ENCODE peak calls at places on chromosomes 7 and 10, in eight cellular contexts. One of them, this sample, is unnamed.

GRCh38 chr10:101139421-101139911 is 8.4 kb downstream of the TLX1 start:
- DNase-seq in spleen: no peak
- DNase-seq in transverse colon: no peak
- DNase-seq in prostate gland: no peak
- DNase-seq in SK-N-SH: peak; percentile 70
- DNase-seq in K562: no peak
- DNase-seq in HCT116: no peak
- DNase-seq in GM12891: no peak
- DNase-seq in this sample: no peak

GRCh38 chr7:25847331-25848070 is 304.5 kb upstream of the NFE2L3 start:
- DNase-seq in spleen: no peak
- DNase-seq in transverse colon: no peak
- DNase-seq in prostate gland: no peak
- DNase-seq in SK-N-SH: no peak
- DNase-seq in K562: no peak
- DNase-seq in HCT116: no peak
- DNase-seq in GM12891: no peak
- DNase-seq in this sample: no peak

GRCh38 chr10:65614956-65615565 is 1310.8 kb upstream of the LRRTM3 start:
- DNase-seq in spleen: no peak
- DNase-seq in transverse colon: no peak
- DNase-seq in prostate gland: no peak
- DNase-seq in SK-N-SH: no peak
- DNase-seq in K562: no peak
- DNase-seq in HCT116: no peak
- DNase-seq in GM12891: no peak
- DNase-seq in this sample: no peak

GRCh38 chr7:137694405-137694804 is 152.4 kb downstream of the DGKI start:
- DNase-seq in spleen: no peak
- DNase-seq in transverse colon: no peak
- DNase-seq in prostate gland: no peak
- DNase-seq in SK-N-SH: no peak
- DNase-seq in K562: no peak
- DNase-seq in HCT116: no peak
- DNase-seq in GM12891: no peak
- DNase-seq in this sample: no peak

GRCh38 chr7:102004831-102005230 is 187.4 kb downstream of the CUX1 start:
- DNase-seq in spleen: no peak
- DNase-seq in transverse colon: no peak
- DNase-seq in prostate gland: no peak
- DNase-seq in SK-N-SH: no peak
- DNase-seq in K562: no peak
- DNase-seq in HCT116: no peak
- DNase-seq in GM12891: no peak
- DNase-seq in this sample: no peak

GRCh38 chr7:81462672-81463071 is 307.2 kb downstream of the HGF start:
- DNase-seq in spleen: no peak
- DNase-seq in transverse colon: no peak
- DNase-seq in prostate gland: no peak
- DNase-seq in SK-N-SH: no peak
- DNase-seq in K562: no peak
- DNase-seq in HCT116: no peak
- DNase-seq in GM12891: no peak
- DNase-seq in this sample: no peak

GRCh38 chr7:47291461-47292051 is 290.4 kb downstream of the TNS3 start:
- DNase-seq in spleen: no peak
- DNase-seq in transverse colon: no peak
- DNase-seq in prostate gland: no peak
- DNase-seq in SK-N-SH: no peak
- DNase-seq in K562: no peak
- DNase-seq in HCT116: peak; percentile 35
- DNase-seq in GM12891: peak; percentile 32
- DNase-seq in this sample: no peak

GRCh38 chr10:126955934-126956711 is 50.9 kb downstream of the DOCK1 start:
- DNase-seq in spleen: no peak
- DNase-seq in transverse colon: no peak
- DNase-seq in prostate gland: no peak
- DNase-seq in SK-N-SH: no peak
- DNase-seq in K562: no peak
- DNase-seq in HCT116: no peak
- DNase-seq in GM12891: no peak
- DNase-seq in this sample: no peak

GRCh38 chr7:2199528-2199927 is 33.2 kb downstream of the MAD1L1 start:
- DNase-seq in spleen: no peak
- DNase-seq in transverse colon: no peak
- DNase-seq in prostate gland: no peak
- DNase-seq in SK-N-SH: peak; percentile 21
- DNase-seq in K562: no peak
- DNase-seq in HCT116: no peak
- DNase-seq in GM12891: no peak
- DNase-seq in this sample: peak; percentile 79

GRCh38 chr7:99997545-99998137 is 17.8 kb upstream of the ZKSCAN1 start:
- DNase-seq in spleen: peak; percentile 93
- DNase-seq in transverse colon: peak; percentile 77
- DNase-seq in prostate gland: peak; percentile 35
- DNase-seq in SK-N-SH: peak; percentile 82
- DNase-seq in K562: no peak
- DNase-seq in HCT116: no peak
- DNase-seq in GM12891: peak; percentile 63
- DNase-seq in this sample: peak; percentile 66

GRCh38 chr7:157143788-157144187 is 5.1 kb downstream of the UBE3C start:
- DNase-seq in spleen: no peak
- DNase-seq in transverse colon: no peak
- DNase-seq in prostate gland: no peak
- DNase-seq in SK-N-SH: no peak
- DNase-seq in K562: no peak
- DNase-seq in HCT116: no peak
- DNase-seq in GM12891: no peak
- DNase-seq in this sample: no peak

GRCh38 chr7:148681821-148682220 is 16.9 kb upstream of the CUL1 start:
- DNase-seq in spleen: no peak
- DNase-seq in transverse colon: no peak
- DNase-seq in prostate gland: no peak
- DNase-seq in SK-N-SH: no peak
- DNase-seq in K562: no peak
- DNase-seq in HCT116: no peak
- DNase-seq in GM12891: no peak
- DNase-seq in this sample: no peak

GRCh38 chr7:71408276-71408675 is 276.3 kb downstream of the GALNT17 start:
- DNase-seq in spleen: no peak
- DNase-seq in transverse colon: no peak
- DNase-seq in prostate gland: no peak
- DNase-seq in SK-N-SH: no peak
- DNase-seq in K562: no peak
- DNase-seq in HCT116: no peak
- DNase-seq in GM12891: no peak
- DNase-seq in this sample: no peak

GRCh38 chr10:97714401-97715258 is 1.1 kb downstream of the MARVELD1 start:
- DNase-seq in spleen: peak; percentile 90
- DNase-seq in transverse colon: peak; percentile 72
- DNase-seq in prostate gland: peak; percentile 85
- DNase-seq in SK-N-SH: peak; percentile 80
- DNase-seq in K562: peak; percentile 33
- DNase-seq in HCT116: no peak
- DNase-seq in GM12891: peak; percentile 58
- DNase-seq in this sample: peak; percentile 91
- TF ChIP-seq POLR2AphosphoS5 in spleen: peak; percentile 70
- TF ChIP-seq POLR2AphosphoS5 in transverse colon: peak; percentile 76
- TF ChIP-seq POLR2AphosphoS5 in prostate gland: peak; percentile 84
- TF ChIP-seq POLR2AphosphoS5 in SK-N-SH: peak; percentile 55
- TF ChIP-seq POLR2AphosphoS5 in K562: no peak
- TF ChIP-seq POLR2AphosphoS5 in HCT116: peak; percentile 67
- TF ChIP-seq POLR2AphosphoS5 in GM12891: no peak
- TF ChIP-seq POLR2AphosphoS5 in this sample: peak; percentile 39

DNA sequence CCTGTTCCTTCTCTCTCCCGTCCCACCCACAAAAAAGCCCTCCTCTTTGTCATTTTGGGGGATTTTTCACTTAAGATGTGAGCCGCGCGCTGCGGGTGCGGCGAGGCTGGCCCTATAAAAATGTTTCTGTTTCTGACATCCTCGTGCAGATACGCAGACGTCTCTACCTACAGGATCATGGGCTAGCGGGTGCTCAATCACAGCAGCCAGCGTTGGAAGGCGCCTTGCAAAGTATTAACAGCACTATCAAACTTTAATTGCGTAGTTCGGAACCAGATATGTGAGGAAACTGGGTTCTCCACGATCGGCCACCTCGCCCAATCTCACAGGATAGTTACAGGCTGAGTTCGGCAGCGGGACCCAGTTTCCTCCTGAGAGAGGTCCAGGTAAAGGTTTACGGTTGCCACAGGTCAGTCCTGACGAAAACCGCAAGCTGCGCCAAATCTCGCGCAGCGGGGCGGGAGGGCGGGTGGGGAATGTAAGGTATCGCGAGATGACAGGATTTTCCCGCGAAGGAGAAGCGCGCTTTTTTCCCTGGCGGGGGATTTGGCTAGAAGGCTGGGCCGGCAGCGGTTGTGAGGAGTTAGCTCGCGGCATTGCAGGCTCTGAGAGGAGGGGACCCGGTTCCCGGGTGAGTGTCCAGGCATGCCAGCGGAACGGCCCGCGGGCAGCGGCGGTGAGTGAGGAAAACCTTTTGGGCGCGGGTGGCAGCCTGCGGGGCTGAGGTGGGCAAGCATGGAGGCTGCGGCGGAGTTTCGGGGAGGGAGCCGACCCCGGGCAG is at the start of gene HELLS:
- DNase-seq in spleen: peak; percentile 87
- DNase-seq in transverse colon: peak; percentile 84
- DNase-seq in prostate gland: peak; percentile 73
- DNase-seq in SK-N-SH: peak; percentile 91
- DNase-seq in K562: peak; percentile 84
- DNase-seq in HCT116: peak; percentile 78
- DNase-seq in GM12891: peak; percentile 69
- DNase-seq in this sample: peak; percentile 91
- TF ChIP-seq POLR2AphosphoS5 in spleen: peak; percentile 61
- TF ChIP-seq POLR2AphosphoS5 in transverse colon: no peak
- TF ChIP-seq POLR2AphosphoS5 in prostate gland: no peak
- TF ChIP-seq POLR2AphosphoS5 in SK-N-SH: peak; percentile 58
- TF ChIP-seq POLR2AphosphoS5 in K562: peak; percentile 82
- TF ChIP-seq POLR2AphosphoS5 in HCT116: peak; percentile 83
- TF ChIP-seq POLR2AphosphoS5 in GM12891: peak; percentile 81
- TF ChIP-seq POLR2AphosphoS5 in this sample: no peak

GRCh38 chr7:16396766-16397496 is 24.4 kb downstream of the CRPPA start:
- DNase-seq in spleen: no peak
- DNase-seq in transverse colon: no peak
- DNase-seq in prostate gland: no peak
- DNase-seq in SK-N-SH: no peak
- DNase-seq in K562: no peak
- DNase-seq in HCT116: no peak
- DNase-seq in GM12891: no peak
- DNase-seq in this sample: no peak

GRCh38 chr7:16397497-16398210 is 23.7 kb downstream of the CRPPA start:
- DNase-seq in spleen: no peak
- DNase-seq in transverse colon: no peak
- DNase-seq in prostate gland: no peak
- DNase-seq in SK-N-SH: no peak
- DNase-seq in K562: no peak
- DNase-seq in HCT116: no peak
- DNase-seq in GM12891: no peak
- DNase-seq in this sample: no peak

GRCh38 chr7:16399916-16400895 is 21.1 kb downstream of the CRPPA start:
- DNase-seq in spleen: no peak
- DNase-seq in transverse colon: no peak
- DNase-seq in prostate gland: no peak
- DNase-seq in SK-N-SH: no peak
- DNase-seq in K562: no peak
- DNase-seq in HCT116: no peak
- DNase-seq in GM12891: no peak
- DNase-seq in this sample: no peak

GRCh38 chr7:16399265-16399801 is 22.0 kb downstream of the CRPPA start:
- DNase-seq in spleen: no peak
- DNase-seq in transverse colon: no peak
- DNase-seq in prostate gland: no peak
- DNase-seq in SK-N-SH: no peak
- DNase-seq in K562: no peak
- DNase-seq in HCT116: no peak
- DNase-seq in GM12891: no peak
- DNase-seq in this sample: no peak

GRCh38 chr7:16398211-16399017 is 22.9 kb downstream of the CRPPA start:
- DNase-seq in spleen: no peak
- DNase-seq in transverse colon: no peak
- DNase-seq in prostate gland: no peak
- DNase-seq in SK-N-SH: no peak
- DNase-seq in K562: no peak
- DNase-seq in HCT116: no peak
- DNase-seq in GM12891: no peak
- DNase-seq in this sample: no peak
- TF ChIP-seq POLR2AphosphoS5 in spleen: no peak
- TF ChIP-seq POLR2AphosphoS5 in transverse colon: peak; percentile 95
- TF ChIP-seq POLR2AphosphoS5 in prostate gland: no peak
- TF ChIP-seq POLR2AphosphoS5 in SK-N-SH: no peak
- TF ChIP-seq POLR2AphosphoS5 in K562: no peak
- TF ChIP-seq POLR2AphosphoS5 in HCT116: no peak
- TF ChIP-seq POLR2AphosphoS5 in GM12891: no peak
- TF ChIP-seq POLR2AphosphoS5 in this sample: no peak

GRCh38 chr10:11294831-11295230 is 277.2 kb downstream of the CELF2 start:
- DNase-seq in spleen: no peak
- DNase-seq in transverse colon: no peak
- DNase-seq in prostate gland: no peak
- DNase-seq in SK-N-SH: no peak
- DNase-seq in K562: no peak
- DNase-seq in HCT116: no peak
- DNase-seq in GM12891: no peak
- DNase-seq in this sample: no peak

GRCh38 chr10:11293332-11293731 is 275.7 kb downstream of the CELF2 start:
- DNase-seq in spleen: no peak
- DNase-seq in transverse colon: no peak
- DNase-seq in prostate gland: no peak
- DNase-seq in SK-N-SH: no peak
- DNase-seq in K562: no peak
- DNase-seq in HCT116: no peak
- DNase-seq in GM12891: no peak
- DNase-seq in this sample: no peak

GRCh38 chr10:11297136-11297535 is 279.5 kb downstream of the CELF2 start:
- DNase-seq in spleen: no peak
- DNase-seq in transverse colon: no peak
- DNase-seq in prostate gland: no peak
- DNase-seq in SK-N-SH: no peak
- DNase-seq in K562: no peak
- DNase-seq in HCT116: no peak
- DNase-seq in GM12891: no peak
- DNase-seq in this sample: no peak

GRCh38 chr10:11298116-11298515 is 280.4 kb downstream of the CELF2 start:
- DNase-seq in spleen: no peak
- DNase-seq in transverse colon: no peak
- DNase-seq in prostate gland: no peak
- DNase-seq in SK-N-SH: no peak
- DNase-seq in K562: no peak
- DNase-seq in HCT116: no peak
- DNase-seq in GM12891: no peak
- DNase-seq in this sample: no peak

DNA sequence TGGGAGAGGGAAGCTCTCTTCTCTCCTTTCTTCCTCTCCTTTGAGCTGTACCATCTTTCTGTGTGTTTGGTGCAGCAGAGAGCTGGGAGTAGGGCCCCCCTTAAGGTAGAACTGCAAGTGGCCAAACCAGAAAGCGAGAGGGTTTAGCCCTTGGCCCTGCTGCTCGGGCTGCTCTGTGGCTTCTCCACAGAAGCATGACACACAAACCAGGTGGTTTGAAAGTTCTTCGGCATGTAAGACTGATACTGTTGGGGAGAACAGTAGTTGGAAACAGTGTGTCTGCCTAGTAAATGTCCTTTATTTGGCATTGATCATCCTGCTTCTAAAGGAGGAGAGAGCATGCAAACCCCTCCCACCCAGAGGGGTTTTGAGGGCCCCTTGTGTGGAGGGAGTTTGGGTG is 277.8 kb downstream of the CELF2 start:
- DNase-seq in spleen: no peak
- DNase-seq in transverse colon: no peak
- DNase-seq in prostate gland: no peak
- DNase-seq in SK-N-SH: no peak
- DNase-seq in K562: no peak
- DNase-seq in HCT116: no peak
- DNase-seq in GM12891: no peak
- DNase-seq in this sample: no peak
- TF ChIP-seq POLR2AphosphoS5 in spleen: no peak
- TF ChIP-seq POLR2AphosphoS5 in transverse colon: no peak
- TF ChIP-seq POLR2AphosphoS5 in prostate gland: no peak
- TF ChIP-seq POLR2AphosphoS5 in SK-N-SH: no peak
- TF ChIP-seq POLR2AphosphoS5 in K562: no peak
- TF ChIP-seq POLR2AphosphoS5 in HCT116: no peak
- TF ChIP-seq POLR2AphosphoS5 in GM12891: no peak
- TF ChIP-seq POLR2AphosphoS5 in this sample: no peak

This sample was measured in upper lobe of left lung.